ENCODE peak calls at places on chromosomes 13 and 19, in five cellular contexts. M is AG10803, J is suprapubic skin, T is GM23338, A is right cardiac atrium. N is an unnamed sample.

GRCh38 chr19:42388851-42389489 is 1.1 kb downstream of the CNFN start:
- DNase-seq in T (no peak), J (no peak), M (no peak), A (peak), N (no peak)

GRCh38 chr19:6736169-6736916 is 1.0 kb downstream of the GPR108 start:
- DNase-seq in J (peak), M (peak), A (peak), T (peak), N (peak)

GRCh38 chr13:52862358-52863206 is 14.1 kb upstream of the PCDH8 start:
- DNase-seq in T (peak), J (no peak), A (peak), M (no peak), N (no peak)

GRCh38 chr13:38369058-38369457 is 19.4 kb downstream of the UFM1 start:
- DNase-seq in J (no peak), T (no peak), M (no peak), A (no peak), N (no peak)

GRCh38 chr13:94303644-94304174 is 175.8 kb downstream of the DCT start:
- DNase-seq in T (peak), M (no peak), J (no peak), A (no peak), N (no peak)

GRCh38 chr19:31270897-31271568 is 78.2 kb downstream of the TSHZ3 start:
- DNase-seq in T (no peak), J (no peak), M (peak), A (peak), N (peak)

GRCh38 chr19:56314018-56314583 is 538 bp downstream of the ZSCAN5A start:
- DNase-seq in A (no peak), T (peak), J (no peak), M (no peak), N (no peak)

GRCh38 chr13:32115069-32115468 is 83.5 kb downstream of the FRY start:
- DNase-seq in J (no peak), T (no peak), A (no peak), M (no peak), N (no peak)

GRCh38 chr13:111317571-111318360 is 2.7 kb upstream of the TEX29 start:
- DNase-seq in J (no peak), T (no peak), A (peak), M (no peak), N (no peak)

GRCh38 chr13:30148171-30148754 is 159.1 kb downstream of the KATNAL1 start:
- DNase-seq in T (no peak), A (peak), M (no peak), J (no peak), N (no peak)

GRCh38 chr13:42392706-42393572 is 121.0 kb downstream of the AKAP11 start:
- DNase-seq in T (no peak), J (no peak), M (no peak), A (no peak), N (no peak)

GRCh38 chr13:65932013-65932412 is 1298.1 kb downstream of the PCDH9 start:
- DNase-seq in M (no peak), J (no peak), T (no peak), A (no peak), N (no peak)

GRCh38 chr13:73958657-73959397 is 175.4 kb downstream of the KLF12 start:
- DNase-seq in M (no peak), J (no peak), T (no peak), A (no peak), N (no peak)

GRCh38 chr13:52830946-52831345 is 17.5 kb downstream of the PCDH8 start:
- DNase-seq in T (no peak), A (no peak), J (no peak), M (no peak), N (no peak)

DNA sequence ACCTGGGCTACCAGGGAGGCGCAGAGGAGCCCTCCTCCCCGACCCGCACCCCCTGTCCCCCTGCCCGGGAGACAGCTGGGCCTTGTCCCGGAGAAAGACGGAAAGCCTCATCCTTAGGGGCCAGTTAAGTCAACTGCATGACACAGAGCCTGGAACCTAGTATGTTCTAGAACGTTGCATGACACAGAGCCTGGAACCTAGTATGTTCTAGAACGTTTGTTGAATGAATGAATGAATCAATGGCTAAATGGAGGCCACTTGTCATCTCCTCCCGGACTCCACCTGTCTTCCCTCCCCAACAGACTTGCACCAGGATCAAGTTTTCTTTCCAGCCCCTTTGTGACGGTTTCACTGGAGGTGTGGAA is 706 bp downstream of the SERP2 start:
- DNase-seq in A (no peak), J (no peak), T (no peak), M (no peak), N (no peak)
- H3K4me3 ChIP-seq in A (peak), J (peak), T (peak), M (peak), N (peak)

GRCh38 chr19:16111160-16111908 is at the start of gene RAB8A:
- DNase-seq in J (peak), A (peak), M (peak), T (peak), N (peak)

GRCh38 chr19:16113727-16114126 is 2.0 kb downstream of the RAB8A start:
- DNase-seq in A (no peak), J (no peak), M (no peak), T (no peak), N (no peak)

GRCh38 chr19:16111909-16112752 is 442 bp downstream of the RAB8A start:
- DNase-seq in T (no peak), J (no peak), A (peak), M (peak), N (no peak)

GRCh38 chr19:16115309-16116039 is 3.8 kb downstream of the RAB8A start:
- DNase-seq in M (no peak), T (no peak), A (no peak), J (no peak), N (no peak)

DNA sequence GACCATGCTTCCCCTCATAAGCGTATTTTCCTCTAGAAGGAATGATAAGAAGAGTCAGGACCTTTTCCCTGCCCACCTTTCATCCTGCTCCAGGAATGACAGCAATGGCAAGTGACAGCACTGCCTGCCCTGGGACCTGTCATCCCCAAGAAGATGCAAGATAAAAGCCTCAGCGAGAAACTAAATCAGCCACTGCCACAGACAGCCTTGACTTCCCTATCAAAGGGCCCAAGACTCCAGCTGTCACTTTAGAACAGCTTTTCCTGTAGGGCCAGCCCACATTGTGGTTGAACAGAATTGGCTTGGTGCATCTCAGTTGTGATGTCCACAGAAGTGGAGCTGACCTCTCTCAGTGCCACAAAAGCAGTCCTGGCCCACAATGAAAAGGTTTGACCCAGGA is 1.1 kb downstream of the RAB8A start:
- DNase-seq in J (no peak), M (no peak), T (no peak), A (no peak), N (no peak)
- H3K4me3 ChIP-seq in J (peak), M (peak), T (peak), A (peak), N (peak)

GRCh38 chr19:32363632-32364031 is 18.2 kb downstream of the ZNF507 start:
- DNase-seq in T (no peak), M (no peak), A (no peak), J (no peak), N (no peak)
- H3K4me3 ChIP-seq in T (no peak), M (no peak), A (no peak), J (no peak), N (no peak)

DNA sequence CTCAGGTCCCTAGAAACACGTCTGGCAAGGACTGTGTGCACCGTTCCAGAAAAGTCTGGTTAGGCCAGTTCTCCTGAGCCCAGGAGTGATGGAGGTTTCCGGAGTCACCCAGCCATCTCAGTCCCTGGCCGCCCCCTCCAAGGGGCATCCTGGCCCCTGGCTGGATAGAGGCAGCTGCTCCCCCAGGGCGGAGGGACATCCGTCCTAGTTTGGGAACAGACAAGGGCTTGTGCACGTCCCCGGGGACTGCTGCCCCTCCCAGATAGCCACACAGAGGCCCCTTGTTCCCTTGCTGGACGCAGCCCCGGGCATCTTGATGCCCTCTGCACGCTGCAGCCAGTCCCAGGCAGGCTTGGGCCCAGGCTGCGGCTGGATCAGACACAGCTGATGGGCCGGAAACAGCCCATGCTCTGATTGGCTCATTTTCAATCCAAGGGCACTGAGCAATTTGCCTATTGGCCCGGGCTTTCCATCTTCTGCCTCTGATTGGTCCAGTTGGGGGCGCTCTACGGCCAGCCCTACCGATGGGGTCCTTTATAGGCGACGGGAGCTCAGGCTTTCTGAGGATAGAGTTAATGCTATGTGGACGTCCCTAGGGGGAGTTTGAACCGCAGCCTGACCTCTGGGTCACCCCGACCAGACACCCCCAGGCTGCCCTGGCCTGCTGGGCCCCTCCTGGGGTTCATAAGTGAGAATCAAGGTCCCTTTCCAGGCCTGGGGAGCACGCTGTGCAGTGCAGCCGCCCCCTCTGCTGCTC is 3.7 kb downstream of the S1PR2 start:
- DNase-seq in T (peak), M (no peak), A (peak), J (no peak), N (no peak)
- H3K4me3 ChIP-seq in T (no peak), M (peak), A (no peak), J (peak), N (no peak)

DNA sequence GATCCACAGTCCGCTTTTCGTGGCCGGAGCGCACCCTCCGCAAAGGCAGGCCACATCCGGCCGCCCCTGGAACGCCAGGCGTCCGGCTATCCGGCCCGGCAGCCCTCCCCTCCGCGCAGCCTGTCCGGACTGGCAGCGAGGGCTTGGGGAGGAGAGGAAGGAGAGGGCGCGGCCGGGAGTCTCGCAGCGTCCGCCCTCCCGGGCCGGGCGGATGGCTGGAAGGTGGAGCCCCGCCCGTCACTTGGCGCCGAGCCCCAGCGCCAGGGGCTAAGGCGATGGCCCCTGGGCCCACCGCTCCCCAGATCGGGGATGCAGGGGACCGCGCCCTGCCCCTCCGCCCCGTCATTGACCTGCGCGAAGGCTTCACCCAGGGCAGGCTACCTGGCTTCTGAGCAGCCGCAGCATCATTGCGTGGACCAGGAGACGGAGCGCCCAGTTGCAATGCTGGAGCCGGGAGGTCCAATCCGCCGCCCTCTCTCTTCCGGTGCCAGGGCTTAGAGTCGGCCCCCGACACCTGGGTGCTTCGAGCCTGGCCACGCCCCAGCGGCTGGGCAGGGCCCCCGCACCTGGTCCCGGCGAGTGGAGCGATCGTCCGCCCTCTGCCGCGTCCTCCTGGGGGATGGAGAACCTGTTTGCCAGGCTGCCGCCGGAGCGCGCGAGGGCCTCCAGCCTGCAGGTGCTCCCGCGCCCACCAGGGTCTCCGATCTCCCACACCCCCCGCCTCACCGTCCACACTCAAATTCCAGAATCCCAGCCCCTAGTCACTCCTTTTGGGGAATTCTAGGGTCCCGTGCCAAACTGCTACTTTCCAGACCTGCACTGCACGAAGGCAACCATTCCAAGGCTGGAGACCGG is at the start of gene FUT1:
- DNase-seq in A (peak), M (peak), J (peak), T (peak), N (no peak)
- H3K4me3 ChIP-seq in A (peak), M (peak), J (peak), T (peak), N (no peak)

N was measured in AG09309.